ENCODE peak calls at places on chromosome 15, in nine cellular contexts. One of them, this sample, is unnamed.

GRCh38 chr15:78536134-78536533 is 4.1 kb upstream of the PSMA4 start:
- DNase-seq in neural crest cell: no peak
- DNase-seq in GM13976: no peak
- DNase-seq in brain microvascular endothelial cell: no peak
- DNase-seq in foreskin fibroblast: peak; percentile 54
- DNase-seq in RWPE1: no peak
- DNase-seq in right lobe of liver: no peak
- DNase-seq in heart left ventricle: no peak
- DNase-seq in glutamatergic neuron: no peak
- DNase-seq in this sample: peak; percentile 11

GRCh38 chr15:33211409-33211808 is 16.9 kb upstream of the FMN1 start:
- DNase-seq in RWPE1: no peak
- DNase-seq in heart left ventricle: peak; percentile 24
- DNase-seq in glutamatergic neuron: peak; percentile 59
- DNase-seq in GM13976: no peak
- DNase-seq in neural crest cell: no peak
- DNase-seq in right lobe of liver: no peak
- DNase-seq in foreskin fibroblast: peak; percentile 67
- DNase-seq in brain microvascular endothelial cell: no peak
- DNase-seq in this sample: no peak

GRCh38 chr15:39580117-39580629 is 706 bp upstream of the THBS1 start:
- DNase-seq in GM13976: peak; percentile 91
- DNase-seq in RWPE1: peak; percentile 87
- DNase-seq in neural crest cell: peak; percentile 96
- DNase-seq in brain microvascular endothelial cell: peak; percentile 93
- DNase-seq in glutamatergic neuron: peak; percentile 92
- DNase-seq in foreskin fibroblast: peak; percentile 98
- DNase-seq in right lobe of liver: peak; percentile 89
- DNase-seq in heart left ventricle: peak; percentile 91
- DNase-seq in this sample: peak; percentile 96

GRCh38 chr15:75195122-75195765 is 6.4 kb upstream of the C15orf39 start:
- DNase-seq in foreskin fibroblast: no peak
- DNase-seq in neural crest cell: peak; percentile 46
- DNase-seq in GM13976: no peak
- DNase-seq in brain microvascular endothelial cell: no peak
- DNase-seq in heart left ventricle: no peak
- DNase-seq in right lobe of liver: no peak
- DNase-seq in glutamatergic neuron: peak; percentile 86
- DNase-seq in RWPE1: no peak
- DNase-seq in this sample: no peak

GRCh38 chr15:38702178-38702912 is 137.7 kb upstream of the RASGRP1 start:
- DNase-seq in neural crest cell: no peak
- DNase-seq in heart left ventricle: no peak
- DNase-seq in RWPE1: peak; percentile 69
- DNase-seq in right lobe of liver: peak; percentile 66
- DNase-seq in glutamatergic neuron: no peak
- DNase-seq in foreskin fibroblast: no peak
- DNase-seq in GM13976: no peak
- DNase-seq in brain microvascular endothelial cell: no peak
- DNase-seq in this sample: no peak

GRCh38 chr15:38996111-38996541 is 431.5 kb upstream of the RASGRP1 start:
- DNase-seq in foreskin fibroblast: peak; percentile 90
- DNase-seq in glutamatergic neuron: no peak
- DNase-seq in GM13976: no peak
- DNase-seq in RWPE1: peak; percentile 55
- DNase-seq in right lobe of liver: no peak
- DNase-seq in heart left ventricle: no peak
- DNase-seq in brain microvascular endothelial cell: peak; percentile 67
- DNase-seq in neural crest cell: no peak
- DNase-seq in this sample: peak; percentile 89

GRCh38 chr15:99566157-99566900 is 545 bp downstream of the MEF2A start:
- DNase-seq in glutamatergic neuron: peak; percentile 21
- DNase-seq in neural crest cell: peak; percentile 16
- DNase-seq in GM13976: peak; percentile 58
- DNase-seq in brain microvascular endothelial cell: no peak
- DNase-seq in heart left ventricle: peak; percentile 47
- DNase-seq in right lobe of liver: peak; percentile 62
- DNase-seq in RWPE1: peak; percentile 21
- DNase-seq in foreskin fibroblast: peak; percentile 40
- DNase-seq in this sample: no peak

GRCh38 chr15:25689592-25689991 is 173.5 kb downstream of the ATP10A start:
- DNase-seq in foreskin fibroblast: no peak
- DNase-seq in RWPE1: no peak
- DNase-seq in right lobe of liver: no peak
- DNase-seq in neural crest cell: no peak
- DNase-seq in brain microvascular endothelial cell: no peak
- DNase-seq in heart left ventricle: no peak
- DNase-seq in GM13976: no peak
- DNase-seq in glutamatergic neuron: no peak
- DNase-seq in this sample: no peak

GRCh38 chr15:65373163-65373651 is 4.6 kb downstream of the IGDCC3 start:
- DNase-seq in glutamatergic neuron: peak; percentile 62
- DNase-seq in heart left ventricle: no peak
- DNase-seq in RWPE1: no peak
- DNase-seq in GM13976: no peak
- DNase-seq in right lobe of liver: no peak
- DNase-seq in brain microvascular endothelial cell: no peak
- DNase-seq in foreskin fibroblast: no peak
- DNase-seq in neural crest cell: no peak
- DNase-seq in this sample: no peak

GRCh38 chr15:96361309-96362000 is 31.0 kb downstream of the NR2F2 start:
- DNase-seq in heart left ventricle: no peak
- DNase-seq in neural crest cell: no peak
- DNase-seq in brain microvascular endothelial cell: no peak
- DNase-seq in GM13976: peak; percentile 32
- DNase-seq in glutamatergic neuron: no peak
- DNase-seq in foreskin fibroblast: peak; percentile 23
- DNase-seq in RWPE1: no peak
- DNase-seq in right lobe of liver: no peak
- DNase-seq in this sample: no peak

GRCh38 chr15:70636540-70637165 is 126.7 kb downstream of the UACA start:
- DNase-seq in neural crest cell: no peak
- DNase-seq in RWPE1: no peak
- DNase-seq in heart left ventricle: no peak
- DNase-seq in right lobe of liver: no peak
- DNase-seq in GM13976: no peak
- DNase-seq in glutamatergic neuron: no peak
- DNase-seq in foreskin fibroblast: peak; percentile 34
- DNase-seq in brain microvascular endothelial cell: no peak
- DNase-seq in this sample: no peak

GRCh38 chr15:43515731-43516130 is 1.7 kb upstream of the MAP1A start:
- DNase-seq in neural crest cell: no peak
- DNase-seq in brain microvascular endothelial cell: no peak
- DNase-seq in right lobe of liver: no peak
- DNase-seq in heart left ventricle: no peak
- DNase-seq in glutamatergic neuron: no peak
- DNase-seq in foreskin fibroblast: no peak
- DNase-seq in RWPE1: no peak
- DNase-seq in GM13976: no peak
- DNase-seq in this sample: no peak
- TF ChIP-seq CTCF in neural crest cell: no peak
- TF ChIP-seq CTCF in brain microvascular endothelial cell: no peak
- TF ChIP-seq CTCF in right lobe of liver: no peak
- TF ChIP-seq CTCF in heart left ventricle: no peak
- TF ChIP-seq CTCF in glutamatergic neuron: no peak
- TF ChIP-seq CTCF in foreskin fibroblast: no peak
- TF ChIP-seq CTCF in RWPE1: no peak
- TF ChIP-seq CTCF in GM13976: no peak
- TF ChIP-seq CTCF in this sample: no peak

DNA sequence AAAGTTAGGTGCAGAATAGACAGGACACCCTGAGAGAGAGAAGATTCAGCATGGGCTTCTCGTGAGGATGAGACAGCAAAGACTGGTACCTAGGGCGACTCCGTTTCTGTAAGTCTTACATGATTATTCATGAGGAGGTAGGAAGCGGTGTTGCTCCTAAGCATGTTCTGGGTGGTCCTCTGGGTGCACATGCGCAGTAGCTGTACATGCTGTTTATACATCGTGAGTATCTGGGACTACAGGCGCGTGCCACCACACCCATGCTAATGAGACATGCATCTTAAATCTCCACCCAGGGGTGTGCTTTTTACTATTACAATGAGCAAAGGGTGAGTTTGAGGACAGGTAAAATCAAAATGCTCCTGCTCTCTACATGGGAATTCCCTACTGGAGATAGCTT is 12.3 kb downstream of the ALPK3 start:
- DNase-seq in right lobe of liver: no peak
- DNase-seq in RWPE1: no peak
- DNase-seq in neural crest cell: no peak
- DNase-seq in foreskin fibroblast: no peak
- DNase-seq in glutamatergic neuron: no peak
- DNase-seq in brain microvascular endothelial cell: no peak
- DNase-seq in GM13976: no peak
- DNase-seq in heart left ventricle: no peak
- DNase-seq in this sample: no peak
- TF ChIP-seq CTCF in right lobe of liver: no peak
- TF ChIP-seq CTCF in RWPE1: no peak
- TF ChIP-seq CTCF in neural crest cell: no peak
- TF ChIP-seq CTCF in foreskin fibroblast: no peak
- TF ChIP-seq CTCF in glutamatergic neuron: no peak
- TF ChIP-seq CTCF in brain microvascular endothelial cell: no peak
- TF ChIP-seq CTCF in GM13976: no peak
- TF ChIP-seq CTCF in heart left ventricle: no peak
- TF ChIP-seq CTCF in this sample: no peak

GRCh38 chr15:67828379-67828968 is 3.2 kb downstream of the SKOR1 start:
- DNase-seq in neural crest cell: no peak
- DNase-seq in brain microvascular endothelial cell: no peak
- DNase-seq in heart left ventricle: no peak
- DNase-seq in glutamatergic neuron: no peak
- DNase-seq in right lobe of liver: no peak
- DNase-seq in RWPE1: no peak
- DNase-seq in GM13976: no peak
- DNase-seq in foreskin fibroblast: no peak
- DNase-seq in this sample: no peak
- TF ChIP-seq CTCF in neural crest cell: no peak
- TF ChIP-seq CTCF in brain microvascular endothelial cell: no peak
- TF ChIP-seq CTCF in heart left ventricle: no peak
- TF ChIP-seq CTCF in glutamatergic neuron: no peak
- TF ChIP-seq CTCF in right lobe of liver: no peak
- TF ChIP-seq CTCF in RWPE1: no peak
- TF ChIP-seq CTCF in GM13976: no peak
- TF ChIP-seq CTCF in foreskin fibroblast: no peak
- TF ChIP-seq CTCF in this sample: no peak

DNA sequence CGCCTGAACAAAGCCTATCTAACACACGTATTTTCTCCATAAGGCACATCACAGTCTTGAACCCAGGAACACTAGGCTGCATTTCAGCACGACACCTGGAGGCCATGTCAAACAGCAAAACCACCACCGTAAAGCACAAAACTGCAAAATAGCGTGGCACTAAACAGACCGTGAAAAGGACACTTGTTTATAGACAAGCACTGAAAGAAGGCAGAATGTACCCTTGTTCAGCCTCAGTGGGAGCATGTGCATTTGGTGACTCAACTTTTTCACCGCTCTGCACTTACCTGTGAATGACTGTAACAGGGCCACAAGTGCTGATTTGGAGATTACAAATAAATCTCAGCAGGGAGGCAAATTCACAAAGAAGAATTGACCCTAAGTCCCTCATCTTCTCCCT is 80.8 kb downstream of the ISG20 start:
- DNase-seq in foreskin fibroblast: no peak
- DNase-seq in GM13976: no peak
- DNase-seq in neural crest cell: no peak
- DNase-seq in glutamatergic neuron: no peak
- DNase-seq in brain microvascular endothelial cell: no peak
- DNase-seq in right lobe of liver: no peak
- DNase-seq in RWPE1: no peak
- DNase-seq in heart left ventricle: no peak
- DNase-seq in this sample: no peak
- TF ChIP-seq CTCF in foreskin fibroblast: no peak
- TF ChIP-seq CTCF in GM13976: no peak
- TF ChIP-seq CTCF in neural crest cell: no peak
- TF ChIP-seq CTCF in glutamatergic neuron: no peak
- TF ChIP-seq CTCF in brain microvascular endothelial cell: no peak
- TF ChIP-seq CTCF in right lobe of liver: no peak
- TF ChIP-seq CTCF in RWPE1: no peak
- TF ChIP-seq CTCF in heart left ventricle: no peak
- TF ChIP-seq CTCF in this sample: no peak

GRCh38 chr15:57503051-57503702 is 88.5 kb upstream of the MYZAP start:
- DNase-seq in glutamatergic neuron: no peak
- DNase-seq in brain microvascular endothelial cell: no peak
- DNase-seq in neural crest cell: no peak
- DNase-seq in right lobe of liver: no peak
- DNase-seq in heart left ventricle: no peak
- DNase-seq in foreskin fibroblast: no peak
- DNase-seq in GM13976: no peak
- DNase-seq in RWPE1: no peak
- DNase-seq in this sample: no peak
- TF ChIP-seq CTCF in glutamatergic neuron: peak; percentile 22
- TF ChIP-seq CTCF in brain microvascular endothelial cell: peak; percentile 47
- TF ChIP-seq CTCF in neural crest cell: peak; percentile 35
- TF ChIP-seq CTCF in right lobe of liver: peak; percentile 37
- TF ChIP-seq CTCF in heart left ventricle: no peak
- TF ChIP-seq CTCF in foreskin fibroblast: peak; percentile 18
- TF ChIP-seq CTCF in GM13976: no peak
- TF ChIP-seq CTCF in RWPE1: no peak
- TF ChIP-seq CTCF in this sample: peak; percentile 48

DNA sequence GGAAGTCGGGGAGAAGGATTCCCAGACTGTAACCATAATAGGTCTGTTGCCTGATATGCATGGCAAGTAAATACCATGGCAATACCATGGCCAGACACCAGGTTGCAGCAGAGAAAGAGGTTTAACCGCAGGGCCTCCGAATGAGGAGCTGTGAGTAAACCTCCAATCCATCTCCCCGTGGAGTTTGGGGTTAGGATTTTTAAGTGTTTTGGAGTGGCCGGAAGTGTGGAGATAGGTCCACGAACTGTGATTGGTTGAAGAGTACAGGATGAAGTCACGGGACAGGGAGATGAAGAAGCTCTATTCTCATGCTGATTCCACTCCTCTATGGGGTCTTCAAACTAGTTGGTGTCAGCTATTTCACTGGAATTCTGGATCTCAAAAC is 127.9 kb downstream of the ST8SIA2 start:
- DNase-seq in RWPE1: peak; percentile 58
- DNase-seq in neural crest cell: peak; percentile 63
- DNase-seq in heart left ventricle: peak; percentile 80
- DNase-seq in glutamatergic neuron: peak; percentile 78
- DNase-seq in brain microvascular endothelial cell: peak; percentile 83
- DNase-seq in GM13976: peak; percentile 59
- DNase-seq in foreskin fibroblast: peak; percentile 2
- DNase-seq in right lobe of liver: no peak
- DNase-seq in this sample: peak; percentile 71
- TF ChIP-seq CTCF in RWPE1: peak; percentile 62
- TF ChIP-seq CTCF in neural crest cell: peak; percentile 75
- TF ChIP-seq CTCF in heart left ventricle: peak; percentile 78
- TF ChIP-seq CTCF in glutamatergic neuron: peak; percentile 74
- TF ChIP-seq CTCF in brain microvascular endothelial cell: peak; percentile 88
- TF ChIP-seq CTCF in GM13976: peak; percentile 54
- TF ChIP-seq CTCF in foreskin fibroblast: peak; percentile 74
- TF ChIP-seq CTCF in right lobe of liver: peak; percentile 84
- TF ChIP-seq CTCF in this sample: peak; percentile 74

GRCh38 chr15:85010472-85011209 is 29.0 kb downstream of the PDE8A start:
- DNase-seq in neural crest cell: no peak
- DNase-seq in right lobe of liver: no peak
- DNase-seq in heart left ventricle: no peak
- DNase-seq in foreskin fibroblast: peak; percentile 81
- DNase-seq in RWPE1: no peak
- DNase-seq in glutamatergic neuron: no peak
- DNase-seq in brain microvascular endothelial cell: no peak
- DNase-seq in GM13976: no peak
- DNase-seq in this sample: no peak
- TF ChIP-seq CTCF in neural crest cell: peak; percentile 63
- TF ChIP-seq CTCF in right lobe of liver: no peak
- TF ChIP-seq CTCF in heart left ventricle: no peak
- TF ChIP-seq CTCF in foreskin fibroblast: peak; percentile 37
- TF ChIP-seq CTCF in RWPE1: peak; percentile 31
- TF ChIP-seq CTCF in glutamatergic neuron: no peak
- TF ChIP-seq CTCF in brain microvascular endothelial cell: no peak
- TF ChIP-seq CTCF in GM13976: no peak
- TF ChIP-seq CTCF in this sample: no peak

GRCh38 chr15:43210807-43211206 is 10.0 kb downstream of the EPB42 start:
- DNase-seq in RWPE1: no peak
- DNase-seq in foreskin fibroblast: no peak
- DNase-seq in right lobe of liver: no peak
- DNase-seq in brain microvascular endothelial cell: no peak
- DNase-seq in GM13976: no peak
- DNase-seq in neural crest cell: no peak
- DNase-seq in glutamatergic neuron: no peak
- DNase-seq in heart left ventricle: no peak
- DNase-seq in this sample: no peak
- TF ChIP-seq CTCF in RWPE1: no peak
- TF ChIP-seq CTCF in foreskin fibroblast: no peak
- TF ChIP-seq CTCF in right lobe of liver: no peak
- TF ChIP-seq CTCF in brain microvascular endothelial cell: peak; percentile 1
- TF ChIP-seq CTCF in GM13976: no peak
- TF ChIP-seq CTCF in neural crest cell: no peak
- TF ChIP-seq CTCF in glutamatergic neuron: no peak
- TF ChIP-seq CTCF in heart left ventricle: no peak
- TF ChIP-seq CTCF in this sample: no peak

This sample was measured in HFFc6.